ENCODE peak calls at places on chromosomes 5 and 9, in seven cellular contexts. I is HepG2, N is HEK293T, E is WTC11, H is HCT116, W is GM12878, B is K562. R is an unnamed sample.

GRCh38 chr5:1659100-1660036 is 135.6 kb upstream of the LPCAT1 start:
- DNase-seq in N (no peak), H (no peak), E (no peak), W (no peak), B (no peak), I (no peak), R (no peak)

GRCh38 chr5:74173260-74173659 is 467.3 kb downstream of the ENC1 start:
- DNase-seq in I (no peak), E (no peak), N (no peak), H (no peak), B (no peak), W (no peak), R (no peak)

GRCh38 chr5:51279983-51280382 is 103.3 kb upstream of the ISL1 start:
- DNase-seq in I (no peak), H (no peak), W (no peak), E (no peak), N (peak), B (no peak), R (no peak)

GRCh38 chr5:41408676-41409443 is 101.5 kb downstream of the PLCXD3 start:
- DNase-seq in E (no peak), I (no peak), W (no peak), N (no peak), H (no peak), B (no peak), R (no peak)

GRCh38 chr5:125137535-125137934 is 391.1 kb upstream of the ZNF608 start:
- DNase-seq in I (peak), E (no peak), N (no peak), W (no peak), B (no peak), H (no peak), R (no peak)

GRCh38 chr9:81113408-81114124 is 575.8 kb downstream of the TLE1 start:
- DNase-seq in H (no peak), I (no peak), W (no peak), E (no peak), B (no peak), N (no peak), R (no peak)

GRCh38 chr5:131530706-131531331 is 104.2 kb downstream of the RAPGEF6 start:
- DNase-seq in B (no peak), W (no peak), I (no peak), N (no peak), E (no peak), H (no peak), R (no peak)

GRCh38 chr5:103232393-103232999 is 26.1 kb upstream of the MACIR start:
- DNase-seq in W (no peak), B (peak), H (peak), I (peak), N (peak), E (no peak), R (no peak)

GRCh38 chr5:175731172-175731571 is 73.3 kb downstream of the HRH2 start:
- DNase-seq in B (no peak), H (no peak), W (no peak), N (no peak), I (no peak), E (no peak), R (no peak)

GRCh38 chr5:58751222-58751621 is 168.3 kb downstream of the RAB3C start:
- DNase-seq in W (no peak), B (no peak), H (peak), E (no peak), I (no peak), N (no peak), R (no peak)

GRCh38 chr9:135468866-135469521 is 10.6 kb upstream of the PPP1R26 start:
- DNase-seq in I (no peak), W (no peak), B (peak), H (peak), E (no peak), N (no peak), R (no peak)

GRCh38 chr9:121812159-121812735 is 160.8 kb downstream of the DAB2IP start:
- DNase-seq in H (no peak), W (no peak), I (no peak), E (no peak), N (no peak), B (no peak), R (no peak)

GRCh38 chr5:33275391-33275790 is 165.4 kb upstream of the TARS1 start:
- DNase-seq in H (no peak), N (no peak), B (no peak), W (no peak), E (no peak), I (no peak), R (no peak)

GRCh38 chr5:179342577-179342976 is 2.7 kb downstream of the ADAMTS2 start:
- DNase-seq in B (no peak), I (no peak), N (no peak), H (no peak), E (peak), W (no peak), R (no peak)

GRCh38 chr5:106401561-106401960 is 1269.2 kb downstream of the EFNA5 start:
- DNase-seq in N (no peak), B (no peak), W (no peak), H (no peak), E (no peak), I (no peak), R (no peak)

GRCh38 chr5:177390363-177391300 is 6.4 kb downstream of the SLC34A1 start:
- DNase-seq in I (peak), N (peak), B (peak), E (peak), H (peak), W (peak), R (peak)

GRCh38 chr9:133701321-133701980 is 36.7 kb downstream of the SARDH start:
- DNase-seq in H (no peak), N (no peak), W (no peak), E (peak), I (no peak), B (no peak), R (no peak)

GRCh38 chr5:167453518-167454020 is 837.9 kb upstream of the WWC1 start:
- DNase-seq in B (no peak), I (no peak), H (no peak), W (no peak), N (no peak), E (no peak), R (no peak)

GRCh38 chr9:72299017-72299603 is 65.9 kb downstream of the ZFAND5 start:
- DNase-seq in B (no peak), W (no peak), H (no peak), I (no peak), E (no peak), N (no peak), R (no peak)

GRCh38 chr9:981491-981898 is 5.0 kb downstream of the DMRT3 start:
- DNase-seq in I (no peak), W (no peak), H (no peak), B (no peak), E (peak), N (no peak), R (no peak)

GRCh38 chr5:55387865-55388264 is 80.1 kb downstream of the MTREX start:
- DNase-seq in H (no peak), I (no peak), N (no peak), E (no peak), B (no peak), W (no peak), R (no peak)

GRCh38 chr9:73152953-73153352 is 1.3 kb downstream of the ANXA1 start:
- DNase-seq in E (no peak), W (peak), N (no peak), H (no peak), B (no peak), I (no peak), R (no peak)

GRCh38 chr5:161846731-161847130 is 1.2 kb upstream of the GABRA1 start:
- DNase-seq in N (no peak), E (peak), W (no peak), H (no peak), I (no peak), B (no peak), R (no peak)

GRCh38 chr5:135319928-135320606 is 79.0 kb downstream of the MACROH2A1 start:
- DNase-seq in I (no peak), E (peak), W (no peak), H (no peak), B (no peak), N (no peak), R (peak)

GRCh38 chr5:128532776-128533175 is 5.3 kb downstream of the FBN2 start:
- DNase-seq in I (no peak), B (no peak), W (no peak), E (no peak), H (no peak), N (no peak), R (no peak)

GRCh38 chr9:129100383-129101169 is 10.0 kb downstream of the CRAT start:
- DNase-seq in H (no peak), E (peak), I (no peak), B (no peak), W (no peak), N (no peak), R (no peak)

GRCh38 chr5:33933723-33934544 is 2.3 kb upstream of the RXFP3 start:
- DNase-seq in H (no peak), N (no peak), I (no peak), W (peak), E (no peak), B (no peak), R (no peak)

GRCh38 chr9:6584881-6585597 is 60.5 kb downstream of the GLDC start:
- DNase-seq in W (no peak), I (peak), E (no peak), B (no peak), N (no peak), H (peak), R (no peak)

GRCh38 chr5:51860532-51861018 is 477.3 kb downstream of the ISL1 start:
- DNase-seq in W (no peak), I (no peak), N (peak), B (no peak), E (no peak), H (peak), R (no peak)

GRCh38 chr9:121559183-121559582 is 59.5 kb upstream of the GGTA1 start:
- DNase-seq in E (no peak), N (no peak), W (peak), B (no peak), I (no peak), H (no peak), R (no peak)

GRCh38 chr9:98374385-98375051 is 119.1 kb upstream of the TBC1D2 start:
- DNase-seq in E (no peak), H (no peak), W (no peak), I (peak), N (no peak), B (peak), R (no peak)

GRCh38 chr5:59186623-59187022 is 603.7 kb downstream of the RAB3C start:
- DNase-seq in N (peak), H (no peak), B (no peak), E (no peak), I (no peak), W (no peak), R (no peak)

GRCh38 chr5:163731256-163731655 is 225.8 kb downstream of the MAT2B start:
- DNase-seq in W (no peak), E (no peak), B (no peak), I (no peak), H (no peak), N (no peak), R (no peak)

DNA sequence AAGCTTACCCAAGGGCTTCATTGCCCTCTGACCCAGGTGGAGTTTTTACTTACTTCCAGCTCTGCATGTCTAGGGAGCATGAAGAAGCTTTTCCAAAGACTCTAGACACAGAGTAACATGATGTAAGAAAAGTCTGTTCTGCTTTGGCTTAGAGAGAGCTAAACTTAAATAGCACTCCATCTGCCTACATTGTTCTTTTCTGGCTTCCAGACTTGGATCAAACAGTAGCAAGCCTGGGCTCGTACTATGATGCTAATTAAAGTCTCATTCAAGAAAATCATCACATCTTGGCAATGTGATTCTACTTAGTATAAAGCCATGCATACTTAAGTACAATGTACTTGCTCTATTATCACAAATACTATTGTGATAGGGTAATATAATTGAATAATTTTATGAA is 112.2 kb downstream of the SNCAIP start:
- DNase-seq in I (no peak), W (no peak), B (no peak), E (no peak), N (no peak), H (no peak), R (no peak)
- TF ChIP-seq SP1 in I (no peak), W (no peak), B (no peak), E (no peak), N (no peak), H (no peak), R (no peak)

GRCh38 chr9:130118841-130119520 is 53.2 kb upstream of the NCS1 start:
- DNase-seq in W (no peak), B (no peak), I (no peak), E (no peak), H (no peak), N (no peak), R (no peak)
- TF ChIP-seq SP1 in W (no peak), B (no peak), I (no peak), E (no peak), H (no peak), N (no peak), R (no peak)

DNA sequence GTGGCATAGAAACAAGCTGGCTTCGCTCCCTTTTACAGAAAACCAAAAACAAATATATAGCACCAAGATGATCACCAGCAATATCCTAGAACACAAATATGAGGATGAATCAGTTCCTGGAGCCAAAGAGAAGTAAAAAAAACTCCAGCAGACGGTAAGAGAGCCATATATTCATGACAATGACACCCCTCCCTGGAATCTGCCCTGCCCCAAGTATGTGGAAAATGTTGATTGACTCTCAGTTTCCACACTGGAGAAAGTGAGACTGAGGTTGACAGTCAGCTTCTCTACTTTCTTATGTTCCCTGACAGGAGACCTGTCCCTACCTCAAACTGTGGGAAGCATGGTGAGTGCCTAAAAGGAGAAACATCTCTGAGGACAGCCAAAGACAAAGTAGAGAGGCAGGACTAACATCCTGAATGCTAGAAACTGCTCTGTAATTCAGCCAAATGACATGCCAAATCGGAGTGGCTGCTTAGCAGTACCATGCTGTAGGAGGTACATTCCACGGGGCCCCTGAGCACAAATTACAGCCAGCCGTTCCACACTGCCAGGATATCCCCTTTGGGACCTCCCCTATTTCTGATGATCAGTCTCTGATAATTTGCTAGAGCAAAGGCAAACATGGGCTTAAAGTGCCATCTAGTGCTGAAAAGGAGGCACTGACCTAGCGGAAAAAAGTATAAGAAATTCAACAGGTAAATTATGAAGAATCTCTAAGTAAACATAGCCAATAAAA is 424.0 kb upstream of the RGMB start:
- DNase-seq in B (no peak), W (no peak), N (peak), I (peak), H (peak), E (no peak), R (peak)
- TF ChIP-seq SP1 in B (no peak), W (no peak), N (no peak), I (no peak), H (no peak), E (no peak), R (no peak)

GRCh38 chr5:173413476-173413982 is 85.3 kb upstream of the STC2 start:
- DNase-seq in I (no peak), W (no peak), B (no peak), E (no peak), H (no peak), N (no peak), R (no peak)
- TF ChIP-seq SP1 in I (no peak), W (no peak), B (no peak), E (no peak), H (no peak), N (no peak), R (no peak)

GRCh38 chr5:154947778-154948177 is 6.9 kb downstream of the MRPL22 start:
- DNase-seq in W (no peak), B (no peak), I (peak), N (no peak), E (no peak), H (no peak), R (no peak)
- TF ChIP-seq SP1 in W (no peak), B (no peak), I (no peak), N (no peak), E (no peak), H (no peak), R (no peak)